ENCODE peak calls at places on chromosomes 3 and 15, in six cellular contexts. W is uterus, K is NAMALWA, J is GM20000, N is AG09309, O is retina. Y is an unnamed sample.

GRCh38 chr15:32096867-32097266 is 66.6 kb downstream of the CHRNA7 start:
- DNase-seq in O (peak), N (no peak), J (no peak), K (no peak), W (no peak), Y (no peak)

GRCh38 chr15:31495281-31495680 is 168.6 kb downstream of the KLF13 start:
- DNase-seq in J (no peak), K (no peak), W (no peak), O (no peak), N (no peak), Y (no peak)

GRCh38 chr15:79897380-79897678 is 515 bp upstream of the MTHFS start:
- DNase-seq in J (no peak), W (no peak), N (no peak), O (no peak), K (no peak), Y (no peak)

GRCh38 chr15:31480356-31481058 is 153.9 kb downstream of the KLF13 start:
- DNase-seq in O (no peak), W (peak), J (no peak), N (no peak), K (no peak), Y (no peak)

GRCh38 chr3:44939581-44940036 is 36.4 kb downstream of the ZDHHC3 start:
- DNase-seq in O (no peak), N (no peak), W (no peak), J (no peak), K (no peak), Y (no peak)

GRCh38 chr15:25910832-25911231 is 47.7 kb upstream of the ATP10A start:
- DNase-seq in O (no peak), W (no peak), J (no peak), K (no peak), N (no peak), Y (no peak)

GRCh38 chr15:60772395-60773120 is 293.6 kb upstream of the ICE2 start:
- DNase-seq in O (no peak), W (no peak), J (no peak), K (no peak), N (no peak), Y (no peak)

GRCh38 chr3:183123891-183124290 is 24.6 kb upstream of the MCCC1 start:
- DNase-seq in K (no peak), J (no peak), N (no peak), W (no peak), O (no peak), Y (no peak)

GRCh38 chr15:69540622-69541021 is 88.0 kb downstream of the RPLP1 start:
- DNase-seq in J (no peak), O (no peak), N (no peak), W (no peak), K (no peak), Y (no peak)

GRCh38 chr3:125194849-125195601 is 17.5 kb downstream of the SLC12A8 start:
- DNase-seq in W (no peak), O (no peak), N (peak), J (no peak), K (no peak), Y (no peak)

GRCh38 chr15:74421302-74422245 is 12.2 kb downstream of the SEMA7A start:
- DNase-seq in J (no peak), O (peak), K (no peak), W (no peak), N (no peak), Y (no peak)

GRCh38 chr15:60734846-60735245 is 255.9 kb upstream of the ICE2 start:
- DNase-seq in W (no peak), J (no peak), O (no peak), N (no peak), K (no peak), Y (no peak)

GRCh38 chr3:134941820-134942219 is 146.8 kb downstream of the EPHB1 start:
- DNase-seq in N (no peak), O (no peak), K (no peak), W (no peak), J (no peak), Y (no peak)